ENCODE peak calls at places on chromosomes 5 and 9, in four cellular contexts. One of them, this sample, is unnamed. For H3K4me1, the result is how much of the 10 kb centered on the place peaks cover.

GRCh38 chr9:114820776-114821501 is 15.1 kb upstream of the TNFSF15 start:
- DNase-seq in stomach: no peak
- DNase-seq in suprapubic skin: no peak
- DNase-seq in breast epithelium: no peak
- DNase-seq in this sample: no peak

GRCh38 chr9:121807918-121808278 is 156.5 kb downstream of the DAB2IP start:
- DNase-seq in stomach: no peak
- DNase-seq in suprapubic skin: no peak
- DNase-seq in breast epithelium: no peak
- DNase-seq in this sample: no peak

GRCh38 chr9:88991066-88992030 is at the start of gene S1PR3:
- DNase-seq in stomach: peak
- DNase-seq in suprapubic skin: peak
- DNase-seq in breast epithelium: no peak
- DNase-seq in this sample: peak

GRCh38 chr5:14881826-14882225 is 10.2 kb upstream of the ANKH start:
- DNase-seq in stomach: no peak
- DNase-seq in suprapubic skin: no peak
- DNase-seq in breast epithelium: no peak
- DNase-seq in this sample: no peak

GRCh38 chr5:32365623-32366022 is 52.9 kb upstream of the MTMR12 start:
- DNase-seq in stomach: no peak
- DNase-seq in suprapubic skin: no peak
- DNase-seq in breast epithelium: no peak
- DNase-seq in this sample: no peak

GRCh38 chr5:61207884-61208283 is 45.6 kb upstream of the SMIM15 start:
- DNase-seq in stomach: no peak
- DNase-seq in suprapubic skin: no peak
- DNase-seq in breast epithelium: no peak
- DNase-seq in this sample: no peak

GRCh38 chr5:92519717-92520632 is 1061.0 kb downstream of the NR2F1-AS1 start:
- DNase-seq in stomach: no peak
- DNase-seq in suprapubic skin: no peak
- DNase-seq in breast epithelium: no peak
- DNase-seq in this sample: no peak

GRCh38 chr9:98515506-98516204 is 193.1 kb downstream of the GABBR2 start:
- DNase-seq in stomach: no peak
- DNase-seq in suprapubic skin: no peak
- DNase-seq in breast epithelium: no peak
- DNase-seq in this sample: peak

DNA sequence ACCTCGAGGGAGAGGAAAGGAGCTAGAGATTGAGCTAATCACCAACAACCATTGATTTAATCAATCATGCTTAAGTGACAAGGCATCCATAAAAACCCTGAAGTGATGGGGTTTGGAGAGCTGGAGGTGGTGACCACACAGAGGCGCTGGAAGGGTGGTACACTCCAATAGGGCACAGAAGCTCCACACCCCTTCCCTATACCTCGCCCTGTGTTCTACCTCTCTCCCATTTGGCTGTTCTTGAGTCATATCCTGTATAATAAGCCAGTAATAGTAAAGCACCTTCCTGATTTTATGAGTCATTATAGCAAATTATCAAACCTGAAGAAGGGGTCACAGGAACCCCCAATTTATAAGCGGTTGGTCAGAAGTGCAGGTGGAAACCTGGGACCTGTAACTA is 18.3 kb downstream of the ACTL7B start:
- DNase-seq in stomach: no peak
- DNase-seq in suprapubic skin: no peak
- DNase-seq in breast epithelium: no peak
- DNase-seq in this sample: no peak
- TF ChIP-seq POLR2AphosphoS5 in stomach: no peak
- TF ChIP-seq POLR2AphosphoS5 in suprapubic skin: no peak
- TF ChIP-seq POLR2AphosphoS5 in breast epithelium: no peak
- TF ChIP-seq POLR2AphosphoS5 in this sample: no peak

GRCh38 chr5:11411621-11412020 is 492.6 kb downstream of the CTNND2 start:
- DNase-seq in stomach: no peak
- DNase-seq in suprapubic skin: no peak
- DNase-seq in breast epithelium: no peak
- DNase-seq in this sample: no peak
- H3K4me1 ChIP-seq in stomach: under half
- H3K4me1 ChIP-seq in suprapubic skin: under half
- H3K4me1 ChIP-seq in breast epithelium: under half
- H3K4me1 ChIP-seq in this sample: under half

DNA sequence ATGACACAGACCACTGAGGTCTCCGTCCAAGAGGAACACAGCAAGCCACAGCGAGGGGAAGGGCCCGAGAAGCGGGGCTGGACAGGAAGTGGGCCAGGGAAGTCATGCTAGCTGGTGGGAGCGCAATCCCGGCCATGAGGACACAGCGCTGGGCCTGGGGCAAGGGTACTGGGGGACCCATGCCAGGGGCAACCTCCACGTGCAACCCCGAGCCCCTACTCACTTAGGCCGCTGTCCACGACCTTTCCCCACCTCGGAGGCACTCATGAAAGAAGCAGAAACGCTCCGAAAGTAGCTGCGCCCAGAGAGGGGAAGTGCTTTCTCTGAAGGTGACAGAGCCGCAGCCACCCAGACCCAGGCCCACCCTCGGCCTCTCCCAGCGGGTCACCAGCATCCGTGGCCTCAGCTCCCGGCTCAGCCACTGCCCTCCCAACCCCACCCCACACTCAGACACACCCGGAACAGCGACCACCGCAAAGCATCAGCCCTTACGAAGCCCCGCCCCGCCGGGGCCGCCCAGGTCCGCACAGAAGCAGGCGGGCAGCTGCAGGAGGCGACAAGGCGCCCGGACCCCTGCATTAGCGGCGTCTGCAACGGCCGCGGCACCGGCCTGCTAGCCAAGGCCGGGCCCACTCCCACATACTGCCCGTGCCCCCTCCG is 782 bp downstream of the BICD2 start:
- DNase-seq in stomach: no peak
- DNase-seq in suprapubic skin: peak
- DNase-seq in breast epithelium: no peak
- DNase-seq in this sample: no peak
- TF ChIP-seq POLR2AphosphoS5 in stomach: no peak
- TF ChIP-seq POLR2AphosphoS5 in suprapubic skin: no peak
- TF ChIP-seq POLR2AphosphoS5 in breast epithelium: no peak
- TF ChIP-seq POLR2AphosphoS5 in this sample: no peak

GRCh38 chr5:173706700-173707099 is 90.2 kb upstream of the BOD1 start:
- DNase-seq in stomach: no peak
- DNase-seq in suprapubic skin: no peak
- DNase-seq in breast epithelium: no peak
- DNase-seq in this sample: no peak

GRCh38 chr5:173707392-173707791 is 90.9 kb upstream of the BOD1 start:
- DNase-seq in stomach: no peak
- DNase-seq in suprapubic skin: no peak
- DNase-seq in breast epithelium: peak
- DNase-seq in this sample: no peak

GRCh38 chr5:173705512-173705825 is 89.0 kb upstream of the BOD1 start:
- DNase-seq in stomach: no peak
- DNase-seq in suprapubic skin: no peak
- DNase-seq in breast epithelium: no peak
- DNase-seq in this sample: no peak

GRCh38 chr5:173703466-173703865 is 87.0 kb upstream of the BOD1 start:
- DNase-seq in stomach: no peak
- DNase-seq in suprapubic skin: no peak
- DNase-seq in breast epithelium: no peak
- DNase-seq in this sample: no peak

DNA sequence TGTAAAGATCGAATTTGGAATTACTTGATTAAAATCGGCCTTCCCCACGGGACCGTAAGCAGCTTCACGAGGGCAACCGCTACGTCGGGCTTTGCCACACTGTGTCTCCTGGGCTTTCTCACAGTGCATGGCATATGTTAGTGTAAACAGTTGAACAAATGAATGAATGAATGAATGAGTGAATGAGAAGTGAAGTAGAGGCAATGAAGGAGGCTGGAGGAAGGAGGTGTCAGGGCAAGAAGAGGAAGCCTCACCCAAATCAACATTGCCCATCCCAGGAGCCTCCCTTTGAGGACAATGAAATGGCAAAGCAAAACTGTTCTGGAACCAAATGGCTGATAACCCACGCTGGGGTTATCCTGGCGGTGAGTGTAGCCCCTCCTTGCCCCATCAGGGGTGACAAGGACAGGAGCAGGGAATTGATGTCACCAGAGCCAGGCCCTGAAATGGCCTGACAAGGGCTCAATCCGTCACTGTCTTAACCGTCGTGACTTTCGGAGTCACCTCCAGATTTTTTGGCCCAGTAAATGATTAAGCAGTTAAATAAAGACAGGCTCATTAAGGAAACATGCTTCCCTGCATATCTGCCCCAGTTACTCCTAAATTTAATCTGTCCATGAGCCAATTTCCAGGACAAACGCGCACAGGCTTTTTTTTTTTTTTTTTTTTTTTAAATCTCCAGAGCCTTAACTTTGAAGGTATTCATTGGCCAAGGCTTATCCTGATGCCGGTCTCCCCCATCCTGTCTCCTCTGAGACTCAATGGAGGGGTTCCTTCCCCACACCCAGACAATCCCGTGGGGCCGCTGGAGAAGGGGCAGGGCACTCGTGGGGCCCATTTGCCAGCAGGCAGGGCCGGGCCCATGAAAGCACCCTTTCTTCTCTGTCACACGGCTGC is 88.4 kb upstream of the BOD1 start:
- DNase-seq in stomach: no peak
- DNase-seq in suprapubic skin: no peak
- DNase-seq in breast epithelium: no peak
- DNase-seq in this sample: no peak
- H3K4me1 ChIP-seq in stomach: under half
- H3K4me1 ChIP-seq in suprapubic skin: under half
- H3K4me1 ChIP-seq in breast epithelium: under half
- H3K4me1 ChIP-seq in this sample: under half

DNA sequence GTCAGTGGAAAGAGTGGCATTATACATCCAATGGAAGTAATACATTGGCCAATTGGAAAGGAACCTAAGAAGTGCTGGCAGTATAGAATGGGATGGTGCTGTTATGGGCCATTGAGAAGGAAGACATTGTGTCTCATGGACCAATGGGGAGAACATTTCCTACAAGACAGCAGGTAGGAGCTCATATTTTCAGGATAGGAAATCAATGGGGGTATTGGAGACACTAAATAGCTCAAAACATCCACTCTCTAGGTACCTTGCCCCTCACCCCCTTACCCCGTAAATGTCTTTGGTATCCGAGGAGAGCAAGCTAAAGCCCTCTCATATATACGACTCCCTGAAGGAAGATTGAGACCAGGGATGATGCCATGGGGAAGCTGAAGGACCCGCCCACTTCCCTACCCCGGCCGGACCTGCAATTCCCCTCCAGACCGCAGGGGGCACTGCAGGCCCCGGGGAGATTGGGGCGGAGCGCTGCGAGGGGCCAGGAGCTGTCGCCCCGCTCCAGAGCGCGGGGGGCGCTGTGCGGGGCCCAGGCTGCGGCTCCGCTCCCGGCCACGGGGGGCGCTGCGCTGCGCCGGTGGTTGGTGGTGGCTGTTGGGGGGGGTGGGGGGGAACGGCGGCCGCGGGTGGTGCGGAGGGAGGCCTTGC is at the start of gene KDM3B:
- DNase-seq in stomach: peak
- DNase-seq in suprapubic skin: peak
- DNase-seq in breast epithelium: peak
- DNase-seq in this sample: no peak
- TF ChIP-seq POLR2AphosphoS5 in stomach: peak
- TF ChIP-seq POLR2AphosphoS5 in suprapubic skin: no peak
- TF ChIP-seq POLR2AphosphoS5 in breast epithelium: peak
- TF ChIP-seq POLR2AphosphoS5 in this sample: no peak

GRCh38 chr5:151675225-151675955 is 11.3 kb downstream of the SPARC start:
- DNase-seq in stomach: no peak
- DNase-seq in suprapubic skin: no peak
- DNase-seq in breast epithelium: no peak
- DNase-seq in this sample: no peak

GRCh38 chr5:151673421-151673820 is 13.3 kb downstream of the SPARC start:
- DNase-seq in stomach: no peak
- DNase-seq in suprapubic skin: no peak
- DNase-seq in breast epithelium: no peak
- DNase-seq in this sample: no peak

GRCh38 chr5:151670074-151670686 is 16.5 kb downstream of the SPARC start:
- DNase-seq in stomach: no peak
- DNase-seq in suprapubic skin: no peak
- DNase-seq in breast epithelium: no peak
- DNase-seq in this sample: no peak

GRCh38 chr5:151670953-151671636 is 15.6 kb downstream of the SPARC start:
- DNase-seq in stomach: no peak
- DNase-seq in suprapubic skin: no peak
- DNase-seq in breast epithelium: no peak
- DNase-seq in this sample: no peak

DNA sequence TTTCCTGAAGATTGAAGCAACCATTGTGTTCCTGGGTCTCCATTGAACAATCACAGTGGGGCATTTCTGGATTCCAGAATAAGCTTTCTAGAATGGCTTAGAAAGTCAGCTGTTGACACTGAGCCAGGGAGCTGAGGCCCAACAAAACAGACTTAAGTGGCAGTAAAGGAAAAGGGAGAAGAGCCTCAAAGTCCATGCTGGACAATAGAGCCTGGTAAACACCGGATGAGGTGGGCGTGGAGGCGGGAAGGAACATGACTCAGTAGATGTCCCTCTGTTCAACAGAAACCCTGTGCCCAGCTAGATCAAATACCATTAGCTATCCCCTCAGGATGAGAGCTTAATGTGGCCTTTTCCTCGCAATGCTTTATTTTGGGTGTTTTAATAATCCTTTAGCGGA is 14.7 kb downstream of the SPARC start:
- DNase-seq in stomach: no peak
- DNase-seq in suprapubic skin: no peak
- DNase-seq in breast epithelium: peak
- DNase-seq in this sample: no peak
- H3K4me1 ChIP-seq in stomach: half or more
- H3K4me1 ChIP-seq in suprapubic skin: half or more
- H3K4me1 ChIP-seq in breast epithelium: under half
- H3K4me1 ChIP-seq in this sample: half or more

This sample was measured in vagina.